ENCODE peak calls at places on chromosomes 5 and 9, in four cellular contexts. I is cardiac muscle cell, T is lower lobe of right lung, O is thyroid gland. H is an unnamed sample.

GRCh38 chr9:33320568-33321261 is 30.4 kb downstream of the NFX1 start:
- DNase-seq in I (peak), T (no peak), O (no peak), H (no peak)

GRCh38 chr9:31034311-31034710 is 1350.1 kb upstream of the ACO1 start:
- DNase-seq in I (no peak), T (no peak), O (no peak), H (no peak)

GRCh38 chr5:150627731-150628545 is 12.5 kb upstream of the SYNPO start:
- DNase-seq in I (peak), T (no peak), O (no peak), H (no peak)

GRCh38 chr9:98101868-98102273 is 17.2 kb downstream of the TRIM14 start:
- DNase-seq in I (no peak), T (peak), O (peak), H (no peak)

GRCh38 chr9:26750126-26750525 is 142.5 kb downstream of the CAAP1 start:
- DNase-seq in I (no peak), T (no peak), O (no peak), H (no peak)

GRCh38 chr9:128702445-128702948 is at the start of gene PKN3:
- DNase-seq in I (peak), T (peak), O (peak), H (peak)

GRCh38 chr5:43555895-43556606 is 826 bp downstream of the PAIP1 start:
- DNase-seq in I (peak), T (peak), O (peak), H (peak)

GRCh38 chr5:107812570-107813141 is 141.9 kb upstream of the EFNA5 start:
- DNase-seq in I (peak), T (no peak), O (no peak), H (peak)

GRCh38 chr9:137984520-137985257 is 107.1 kb downstream of the CACNA1B start:
- DNase-seq in I (no peak), T (no peak), O (no peak), H (no peak)

GRCh38 chr9:106482733-106483132 is 380.2 kb upstream of the ZNF462 start:
- DNase-seq in I (peak), T (no peak), O (no peak), H (no peak)

GRCh38 chr9:83432104-83432627 is 106.0 kb downstream of the FRMD3 start:
- DNase-seq in I (peak), T (peak), O (peak), H (no peak)

DNA sequence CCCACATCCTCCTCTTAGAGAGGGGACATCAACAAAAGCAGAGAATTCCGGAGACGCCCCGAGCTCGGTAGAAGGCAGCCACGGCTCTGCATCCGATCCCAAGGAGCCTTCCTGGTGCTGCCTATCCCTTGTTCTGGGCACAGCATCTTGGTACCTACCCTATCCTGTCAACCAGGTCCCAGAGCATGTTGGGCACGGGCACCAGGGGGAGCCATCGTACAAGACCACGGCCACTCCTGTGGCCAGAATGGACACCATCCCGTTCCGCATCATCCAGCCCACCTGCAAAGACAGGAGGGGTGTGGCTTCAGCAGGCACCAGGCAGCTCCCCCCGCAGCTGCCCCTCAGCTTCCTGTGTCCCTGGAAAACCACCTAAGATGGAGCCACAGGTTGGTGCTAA is 62.7 kb upstream of the ZNF354A start:
- DNase-seq in I (no peak), T (no peak), O (peak), H (peak)
- TF ChIP-seq CTCF in I (no peak), T (peak), O (peak), H (no peak)

DNA sequence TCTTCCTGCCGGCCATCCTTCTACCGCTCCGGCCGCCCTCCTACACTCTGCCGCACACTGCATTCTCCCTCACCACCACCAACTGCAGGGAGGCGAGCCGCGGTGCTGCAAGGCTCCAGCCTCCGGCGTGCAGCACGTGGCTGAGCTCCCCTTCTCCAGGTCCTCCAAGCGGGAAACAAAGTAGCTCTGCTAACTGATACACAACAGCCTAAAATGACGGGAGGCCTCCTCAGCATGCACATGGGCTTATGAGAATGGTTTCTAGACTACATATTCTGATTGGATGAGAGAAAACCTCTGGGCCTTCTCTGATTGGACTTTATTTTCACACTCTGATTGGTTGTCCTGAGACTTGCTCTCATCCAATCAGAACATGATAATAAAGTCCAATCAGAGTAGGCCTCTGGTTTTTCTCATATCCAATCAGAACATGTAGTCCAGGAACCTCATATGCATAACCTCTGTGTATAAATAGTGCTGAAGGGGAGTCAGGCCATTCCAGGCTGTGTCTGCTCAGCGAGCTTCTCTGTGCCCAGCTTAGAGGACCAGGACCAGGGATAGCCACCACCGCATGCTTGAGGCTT is 27.0 kb upstream of the ZNF354B start:
- DNase-seq in I (no peak), T (no peak), O (no peak), H (no peak)
- TF ChIP-seq CTCF in I (no peak), T (no peak), O (no peak), H (no peak)

DNA sequence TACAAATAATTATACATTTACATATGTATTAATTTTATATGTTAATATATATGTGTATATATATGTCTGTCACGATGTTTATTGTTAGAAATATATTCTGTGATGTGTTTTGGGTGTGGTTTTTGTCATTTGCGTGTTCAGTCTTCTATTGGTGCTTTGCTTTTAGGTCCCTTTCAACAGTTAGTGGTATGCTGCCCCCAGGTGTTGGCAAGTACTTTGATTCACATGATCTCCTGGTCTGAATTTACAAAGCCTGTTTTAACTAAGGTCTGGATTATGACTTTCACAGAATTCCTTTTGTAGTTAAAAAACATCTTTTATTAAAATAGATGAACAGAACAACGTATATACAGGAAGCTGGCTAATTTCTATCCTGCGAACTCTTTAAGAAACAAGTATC is 271.5 kb downstream of the CCDC171 start:
- DNase-seq in I (peak), T (no peak), O (no peak), H (no peak)
- TF ChIP-seq CTCF in I (no peak), T (no peak), O (no peak), H (no peak)

DNA sequence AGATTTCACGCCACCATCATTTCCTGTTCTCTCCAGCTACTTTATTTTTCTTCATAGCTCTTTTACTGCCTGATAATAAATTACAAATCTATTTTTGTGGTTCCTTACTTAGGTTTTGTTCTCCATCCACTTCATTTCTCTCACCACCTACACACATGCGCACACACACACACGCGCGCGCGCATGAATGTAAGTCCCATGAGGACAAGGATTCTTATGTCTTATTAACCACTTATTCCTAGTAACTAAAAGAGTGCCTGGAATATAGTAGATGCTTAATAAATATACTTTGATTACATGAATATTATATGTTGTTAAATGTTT is 116.5 kb downstream of the TRPM6 start:
- DNase-seq in I (no peak), T (no peak), O (no peak), H (no peak)
- TF ChIP-seq CTCF in I (no peak), T (no peak), O (no peak), H (peak)

DNA sequence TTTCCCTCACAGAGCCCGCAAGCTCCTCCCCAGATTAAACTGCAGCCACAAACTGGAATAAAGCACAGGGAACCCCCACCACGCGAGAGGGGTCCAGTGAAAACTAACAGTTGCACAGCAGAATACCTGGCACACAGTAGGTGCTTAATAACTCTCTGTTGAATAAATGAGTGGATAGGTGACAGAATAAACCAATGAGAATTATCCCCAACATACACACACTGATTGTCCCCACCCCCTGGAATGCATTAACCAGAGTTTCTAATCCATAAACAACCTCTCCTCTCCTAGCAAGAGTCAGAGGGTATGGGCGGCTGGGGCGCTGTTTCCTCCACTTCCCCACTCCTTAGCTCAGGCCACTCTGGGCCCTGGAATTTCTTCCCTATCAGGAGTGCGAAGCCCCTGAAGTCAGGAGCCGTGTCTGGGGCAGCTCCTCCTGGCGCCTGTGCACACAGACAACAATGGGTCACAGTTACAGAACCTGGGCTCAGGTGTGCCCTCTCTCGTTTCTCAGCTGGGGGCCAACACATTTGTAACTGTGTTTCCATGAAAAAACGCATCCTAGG is 27.6 kb downstream of the RAPGEF1 start:
- DNase-seq in I (no peak), T (no peak), O (no peak), H (no peak)
- TF ChIP-seq CTCF in I (no peak), T (no peak), O (no peak), H (no peak)

GRCh38 chr5:179866241-179867078 is 7.8 kb upstream of the MRNIP start:
- DNase-seq in I (no peak), T (no peak), O (no peak), H (no peak)
- TF ChIP-seq CTCF in I (no peak), T (no peak), O (no peak), H (no peak)

DNA sequence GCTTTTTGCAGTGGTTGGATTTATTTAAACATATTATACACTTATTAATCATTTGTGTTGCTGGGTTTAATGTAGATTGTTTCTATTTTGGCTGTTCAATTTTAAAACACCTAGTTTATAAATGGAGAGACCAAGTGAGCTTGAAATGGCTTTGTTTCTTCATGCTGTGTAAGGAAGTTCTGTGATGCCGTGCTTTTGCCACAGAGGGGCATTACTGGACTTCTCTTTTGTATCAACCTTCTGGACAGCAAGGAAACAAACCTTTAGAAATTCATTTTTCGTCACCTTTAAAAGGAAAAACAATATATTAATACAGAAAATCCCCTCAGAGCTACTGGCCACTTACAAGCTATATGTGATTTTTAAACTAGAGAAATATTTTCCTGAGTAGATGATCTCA is 81.9 kb downstream of the DMRTA1 start:
- DNase-seq in I (no peak), T (no peak), O (no peak), H (no peak)
- TF ChIP-seq CTCF in I (no peak), T (peak), O (no peak), H (no peak)

GRCh38 chr9:121748727-121749546 is 97.5 kb downstream of the DAB2IP start:
- DNase-seq in I (no peak), T (no peak), O (no peak), H (no peak)
- TF ChIP-seq CTCF in I (no peak), T (no peak), O (no peak), H (no peak)

DNA sequence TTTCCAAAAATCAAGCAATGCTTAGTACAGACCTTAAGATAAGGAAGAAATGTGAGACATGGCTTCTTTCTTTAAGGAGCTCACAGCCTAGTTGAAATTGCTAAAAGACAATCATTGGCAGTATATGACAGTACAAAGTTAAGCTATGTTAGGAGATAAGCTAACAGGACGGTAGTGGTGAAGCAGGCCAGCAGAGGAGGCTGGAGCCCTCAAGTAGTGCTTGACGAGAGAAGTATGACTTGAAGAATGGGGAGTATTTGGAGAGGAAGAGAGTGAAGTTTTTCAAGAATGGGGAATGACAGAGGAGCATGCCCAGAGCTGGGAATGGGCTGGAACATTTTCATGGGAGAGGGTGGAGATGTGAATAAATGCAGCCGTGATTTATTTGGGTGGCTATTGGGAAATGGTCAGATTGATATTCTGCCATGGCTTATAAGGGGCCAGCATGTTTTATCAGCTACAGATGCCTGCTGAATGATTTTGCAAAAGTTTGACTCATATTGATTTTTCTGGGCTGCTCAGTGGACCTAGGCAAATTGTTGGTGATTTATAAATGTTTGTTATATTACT is 43.7 kb downstream of the LURAP1L start:
- DNase-seq in I (peak), T (no peak), O (peak), H (no peak)
- TF ChIP-seq CTCF in I (peak), T (no peak), O (no peak), H (no peak)